ENCODE peak calls at places on chromosome 12, in nine cellular contexts. N, J, Z, I, A, H, D, B and K are unnamed samples.

GRCh38 chr12:93682846-93683261 is 5.7 kb downstream of the CRADD start:
- DNase-seq in N (no peak), J (no peak), Z (peak; percentile 79), I (no peak), A (no peak), H (peak; percentile 23), D (no peak), B (no peak), K (no peak)

GRCh38 chr12:47316609-47317049 is 236.9 kb upstream of the AMIGO2 start:
- DNase-seq in N (no peak), J (no peak), Z (no peak), I (no peak), A (no peak), H (no peak), D (no peak), B (no peak), K (no peak)

GRCh38 chr12:32756476-32757158 is 920 bp upstream of the YARS2 start:
- DNase-seq in N (no peak), J (no peak), Z (no peak), I (no peak), A (no peak), H (no peak), D (no peak), B (no peak), K (no peak)

GRCh38 chr12:88953029-88953586 is 372.8 kb upstream of the KITLG start:
- DNase-seq in N (no peak), J (no peak), Z (no peak), I (no peak), A (no peak), H (no peak), D (no peak), B (no peak), K (no peak)

GRCh38 chr12:39867631-39868030 is 238.2 kb downstream of the SLC2A13 start:
- DNase-seq in N (no peak), J (no peak), Z (no peak), I (no peak), A (no peak), H (no peak), D (no peak), B (no peak), K (no peak)

GRCh38 chr12:104971276-104971675 is 13.2 kb upstream of the SLC41A2 start:
- DNase-seq in N (no peak), J (no peak), Z (no peak), I (no peak), A (no peak), H (peak; percentile 40), D (no peak), B (no peak), K (peak; percentile 3)

GRCh38 chr12:46518184-46518583 is 145.6 kb upstream of the SLC38A2 start:
- DNase-seq in N (no peak), J (no peak), Z (no peak), I (no peak), A (no peak), H (no peak), D (no peak), B (no peak), K (no peak)

GRCh38 chr12:132480620-132481132 is 9.3 kb upstream of the FBRSL1 start:
- DNase-seq in N (no peak), J (no peak), Z (no peak), I (no peak), A (no peak), H (no peak), D (no peak), B (peak; percentile 3), K (no peak)

GRCh38 chr12:86233126-86233525 is 23.1 kb downstream of the MGAT4C start:
- DNase-seq in N (no peak), J (no peak), Z (no peak), I (peak; percentile 26), A (no peak), H (peak; percentile 65), D (no peak), B (no peak), K (no peak)

GRCh38 chr12:124388038-124388676 is 93.3 kb downstream of the RFLNA start:
- DNase-seq in N (no peak), J (no peak), Z (no peak), I (no peak), A (no peak), H (no peak), D (no peak), B (no peak), K (no peak)

GRCh38 chr12:91210144-91210543 is 27.5 kb upstream of the DCN start:
- DNase-seq in N (no peak), J (no peak), Z (no peak), I (no peak), A (no peak), H (no peak), D (no peak), B (no peak), K (no peak)

GRCh38 chr12:127146991-127147718 is 1119.8 kb upstream of the TMEM132C start:
- DNase-seq in N (no peak), J (no peak), Z (no peak), I (no peak), A (no peak), H (no peak), D (no peak), B (no peak), K (no peak)

GRCh38 chr12:131399000-131399399 is 311.9 kb upstream of the SFSWAP start:
- DNase-seq in N (no peak), J (no peak), Z (no peak), I (no peak), A (no peak), H (no peak), D (no peak), B (no peak), K (no peak)

GRCh38 chr12:59834659-59835474 is 239.0 kb downstream of the SLC16A7 start:
- DNase-seq in N (no peak), J (no peak), Z (peak; percentile 16), I (no peak), A (no peak), H (peak; percentile 15), D (no peak), B (no peak), K (peak; percentile 44)
- TF ChIP-seq CTCF in N (peak; percentile 39), J (peak; percentile 1), Z (peak; percentile 40), I (peak; percentile 25), A (peak; percentile 69), H (peak; percentile 37), D (peak; percentile 80), B (peak; percentile 41), K (peak; percentile 91)

DNA sequence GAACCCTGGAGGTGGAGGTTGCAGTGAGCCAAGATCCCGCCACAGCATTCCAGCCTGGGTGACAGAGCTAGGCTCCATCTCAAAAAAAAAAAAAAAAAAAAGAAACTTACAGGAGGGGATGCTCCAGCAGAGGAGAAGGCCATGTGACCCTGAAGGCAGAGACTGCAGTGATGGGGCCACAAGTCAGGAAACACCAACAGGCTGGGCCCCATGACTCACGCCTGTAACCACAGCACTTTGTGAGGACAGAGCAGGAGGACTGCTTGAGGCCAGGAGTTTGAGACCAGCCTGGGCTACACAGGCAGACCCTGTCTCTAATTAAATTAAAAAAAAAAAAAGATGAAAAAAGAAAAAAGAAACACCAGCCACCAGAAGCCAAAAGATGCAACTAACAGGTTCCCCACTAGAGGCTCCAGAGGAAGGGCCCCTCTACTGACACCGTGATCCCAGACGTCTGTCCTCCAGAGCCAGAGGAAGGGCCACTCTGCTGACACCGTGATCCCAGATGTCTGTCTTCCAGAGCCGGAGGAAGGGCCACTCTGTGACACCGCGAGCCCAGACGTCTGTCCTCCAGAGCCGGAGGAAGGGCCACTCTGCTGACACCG is 9.1 kb upstream of the GLT1D1 start:
- DNase-seq in N (no peak), J (no peak), Z (peak; percentile 34), I (no peak), A (no peak), H (no peak), D (no peak), B (no peak), K (no peak)
- TF ChIP-seq CTCF in N (no peak), J (no peak), Z (no peak), I (no peak), A (no peak), H (no peak), D (peak; percentile 58), B (no peak), K (peak; percentile 20)

DNA sequence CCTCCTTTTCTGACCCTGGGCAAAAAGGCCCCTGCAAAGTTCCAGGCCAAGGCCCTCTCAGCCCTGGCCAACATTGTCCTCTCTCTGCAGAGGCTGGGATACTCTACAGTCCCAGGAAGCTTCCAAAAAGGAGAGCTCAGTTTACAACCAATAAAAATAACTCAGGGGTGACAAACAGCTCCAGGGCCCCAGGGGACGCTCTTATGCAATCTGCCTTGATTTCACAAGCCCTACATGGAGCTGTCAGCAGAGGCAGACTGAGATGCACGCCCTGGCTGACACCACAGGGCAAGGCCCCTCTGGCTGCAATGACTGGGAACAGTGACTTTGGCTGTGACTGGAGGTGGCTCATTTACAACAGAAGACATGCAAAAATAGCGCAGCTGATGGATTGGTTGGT is 129.0 kb upstream of the MED13L start:
- DNase-seq in N (peak; percentile 98), J (no peak), Z (peak; percentile 87), I (no peak), A (no peak), H (no peak), D (no peak), B (peak; percentile 95), K (peak; percentile 89)
- TF ChIP-seq CTCF in N (no peak), J (no peak), Z (no peak), I (no peak), A (no peak), H (no peak), D (no peak), B (no peak), K (peak; percentile 62)

DNA sequence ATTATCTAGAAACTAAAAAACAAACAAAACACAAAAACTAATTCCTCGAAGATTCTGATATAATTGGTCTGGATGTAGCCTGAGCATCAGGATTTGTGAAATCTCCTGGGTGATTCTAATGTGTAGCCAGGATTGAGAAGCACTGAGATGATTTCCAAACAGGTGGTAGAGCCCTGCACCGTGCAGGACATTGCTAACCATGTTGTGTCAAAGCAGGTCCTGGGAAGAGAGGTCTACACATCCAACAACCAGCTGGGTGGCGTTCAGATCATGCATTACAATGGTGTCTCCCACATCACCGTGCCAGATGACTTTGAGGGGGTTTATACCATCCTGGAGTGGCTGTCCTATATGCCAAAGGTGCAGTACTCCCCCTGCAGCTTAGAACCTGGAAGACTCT is 56.3 kb downstream of the FOXN4 start:
- DNase-seq in N (no peak), J (no peak), Z (no peak), I (no peak), A (no peak), H (no peak), D (no peak), B (no peak), K (no peak)
- TF ChIP-seq CTCF in N (no peak), J (no peak), Z (no peak), I (no peak), A (no peak), H (no peak), D (no peak), B (no peak), K (no peak)